ENCODE peak calls at places on chromosomes 16 and 17, in six cellular contexts. X is stomach, B is GM12878, N is breast epithelium, Z is endothelial cell of umbilical vein, J is transverse colon. U is an unnamed sample.

GRCh38 chr17:4480929-4481898 is 17.5 kb upstream of the SPNS2 start:
- DNase-seq in X (peak; percentile 78), B (no peak), N (no peak), Z (no peak), J (peak; percentile 81), U (no peak)

GRCh38 chr17:45896803-45897693 is 2.7 kb downstream of the MAPT start:
- DNase-seq in X (no peak), B (no peak), N (no peak), Z (no peak), J (no peak), U (no peak)

GRCh38 chr16:3080024-3080423 is 14.6 kb downstream of the IL32 start:
- DNase-seq in X (no peak), B (no peak), N (no peak), Z (no peak), J (no peak), U (no peak)

GRCh38 chr16:20918486-20919239 is 18.1 kb downstream of the LYRM1 start:
- DNase-seq in X (no peak), B (no peak), N (peak; percentile 35), Z (no peak), J (no peak), U (no peak)

GRCh38 chr16:48535369-48535787 is 74.6 kb downstream of the N4BP1 start:
- DNase-seq in X (no peak), B (no peak), N (no peak), Z (no peak), J (no peak), U (peak; percentile 74)

GRCh38 chr16:17273142-17273561 is 197.6 kb downstream of the XYLT1 start:
- DNase-seq in X (no peak), B (no peak), N (no peak), Z (no peak), J (no peak), U (no peak)

GRCh38 chr16:12092347-12092882 is 115.9 kb downstream of the SNX29 start:
- DNase-seq in X (no peak), B (no peak), N (no peak), Z (peak; percentile 47), J (no peak), U (no peak)

GRCh38 chr17:4003501-4004421 is 39.5 kb upstream of the ATP2A3 start:
- DNase-seq in X (peak; percentile 81), B (no peak), N (no peak), Z (no peak), J (peak; percentile 79), U (no peak)

GRCh38 chr17:34254651-34255380 is at the start of gene CCL2:
- DNase-seq in X (peak; percentile 33), B (no peak), N (peak; percentile 65), Z (peak; percentile 92), J (peak; percentile 50), U (no peak)

GRCh38 chr16:68281368-68282063 is 17.2 kb downstream of the SLC7A6 start:
- DNase-seq in X (no peak), B (no peak), N (no peak), Z (no peak), J (no peak), U (no peak)

GRCh38 chr17:79535728-79536025 is 75.2 kb downstream of the RBFOX3 start:
- DNase-seq in X (no peak), B (no peak), N (no peak), Z (no peak), J (no peak), U (no peak)

GRCh38 chr17:11823862-11824261 is 173.4 kb downstream of the ZNF18 start:
- DNase-seq in X (no peak), B (no peak), N (no peak), Z (no peak), J (no peak), U (no peak)

GRCh38 chr17:7323731-7324437 is 5.3 kb downstream of the NEURL4 start:
- DNase-seq in X (peak; percentile 67), B (no peak), N (no peak), Z (peak; percentile 32), J (peak; percentile 65), U (no peak)

GRCh38 chr17:19390951-19391350 is 4.0 kb upstream of the MFAP4 start:
- DNase-seq in X (no peak), B (no peak), N (no peak), Z (no peak), J (no peak), U (no peak)

GRCh38 chr17:42895185-42895555 is 5.4 kb upstream of the G6PC1 start:
- DNase-seq in X (peak; percentile 72), B (no peak), N (no peak), Z (peak; percentile 88), J (peak; percentile 52), U (no peak)

GRCh38 chr16:17082126-17082882 is 388.5 kb downstream of the XYLT1 start:
- DNase-seq in X (no peak), B (no peak), N (no peak), Z (no peak), J (no peak), U (no peak)

GRCh38 chr16:48099455-48099854 is 56.3 kb downstream of the ABCC12 start:
- DNase-seq in X (no peak), B (no peak), N (no peak), Z (no peak), J (no peak), U (no peak)

GRCh38 chr17:2137342-2138098 is 82.6 kb downstream of the HIC1 start:
- DNase-seq in X (no peak), B (peak; percentile 51), N (no peak), Z (no peak), J (peak; percentile 30), U (no peak)

GRCh38 chr16:83717814-83718213 is 90.0 kb upstream of the HSBP1 start:
- DNase-seq in X (no peak), B (no peak), N (no peak), Z (peak; percentile 36), J (no peak), U (no peak)

GRCh38 chr16:60763869-60764268 is 1272.4 kb downstream of the CDH8 start:
- DNase-seq in X (no peak), B (no peak), N (no peak), Z (no peak), J (no peak), U (no peak)

GRCh38 chr16:1979271-1980025 is 1.8 kb downstream of the NOXO1 start:
- DNase-seq in X (peak; percentile 93), B (no peak), N (no peak), Z (no peak), J (peak; percentile 92), U (no peak)

GRCh38 chr16:89374393-89374948 is 115.9 kb downstream of the ANKRD11 start:
- DNase-seq in X (no peak), B (no peak), N (no peak), Z (no peak), J (no peak), U (no peak)

DNA sequence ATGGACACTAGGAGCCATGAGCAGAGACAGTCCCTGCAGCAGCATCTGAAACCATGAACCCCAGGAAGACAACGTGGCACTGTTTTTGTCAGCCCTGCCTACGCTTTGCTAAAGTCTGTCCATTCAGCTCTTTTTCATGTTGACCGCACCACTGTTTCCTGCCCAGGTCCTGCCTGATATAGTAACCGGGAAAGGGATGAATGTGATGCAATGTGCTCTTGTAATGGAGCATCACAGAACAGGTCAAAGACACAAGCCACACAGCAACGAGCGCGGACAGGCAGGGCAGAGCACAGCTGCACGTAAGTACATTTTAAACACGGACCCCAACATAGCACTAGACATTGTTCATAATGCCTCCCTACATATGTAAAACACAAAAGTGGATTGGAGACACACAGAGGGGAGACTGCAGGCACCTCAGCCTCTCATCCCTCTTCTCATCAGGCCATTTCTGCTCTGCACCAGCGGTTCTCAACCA is 16.9 kb upstream of the TNFRSF13B start:
- DNase-seq in X (no peak), B (peak; percentile 82), N (no peak), Z (no peak), J (peak; percentile 36), U (no peak)
- H3K4me3 ChIP-seq in X (no peak overlapping the region), B (peak overlapping the region; percentile 62), N (no peak overlapping the region), Z (no peak overlapping the region), J (no peak overlapping the region), U (no peak overlapping the region)

GRCh38 chr17:74671031-74671771 is 41.5 kb downstream of the CD300LF start:
- DNase-seq in X (peak; percentile 64), B (no peak), N (peak; percentile 20), Z (peak; percentile 72), J (peak; percentile 62), U (no peak)
- TF ChIP-seq POLR2AphosphoS5 in X (no peak), B (no peak), N (no peak), Z (no peak), J (no peak), U (no peak)

GRCh38 chr17:75129576-75129975 is 2.0 kb downstream of the NT5C start:
- DNase-seq in X (no peak), B (no peak), N (no peak), Z (no peak), J (no peak), U (no peak)

GRCh38 chr17:75130059-75130631 is 1.4 kb downstream of the NT5C start:
- DNase-seq in X (no peak), B (no peak), N (no peak), Z (no peak), J (no peak), U (no peak)

GRCh38 chr17:75126954-75127353 is 4.6 kb downstream of the NT5C start:
- DNase-seq in X (no peak), B (no peak), N (no peak), Z (no peak), J (no peak), U (no peak)

GRCh38 chr17:75130632-75131277 is 787 bp downstream of the NT5C start:
- DNase-seq in X (peak; percentile 47), B (no peak), N (no peak), Z (peak; percentile 66), J (peak; percentile 62), U (no peak)

GRCh38 chr17:75128694-75129505 is 2.6 kb downstream of the NT5C start:
- DNase-seq in X (no peak), B (no peak), N (no peak), Z (no peak), J (no peak), U (no peak)
- TF ChIP-seq POLR2A in X (no peak), B (peak; percentile 65), N (no peak), Z (no peak), J (no peak), U (no peak)

GRCh38 chr17:35807371-35808144 is 1.7 kb upstream of the TAF15 start:
- DNase-seq in X (no peak), B (no peak), N (no peak), Z (peak; percentile 51), J (no peak), U (no peak)

GRCh38 chr17:35808962-35809854 is at the start of gene TAF15:
- DNase-seq in X (peak; percentile 96), B (peak; percentile 97), N (peak; percentile 96), Z (peak; percentile 98), J (peak; percentile 97), U (no peak)

GRCh38 chr17:35808240-35808961 is 883 bp upstream of the TAF15 start:
- DNase-seq in X (no peak), B (no peak), N (no peak), Z (no peak), J (no peak), U (no peak)

GRCh38 chr17:35811759-35812158 is 2.5 kb downstream of the TAF15 start:
- DNase-seq in X (no peak), B (no peak), N (no peak), Z (no peak), J (no peak), U (no peak)

DNA sequence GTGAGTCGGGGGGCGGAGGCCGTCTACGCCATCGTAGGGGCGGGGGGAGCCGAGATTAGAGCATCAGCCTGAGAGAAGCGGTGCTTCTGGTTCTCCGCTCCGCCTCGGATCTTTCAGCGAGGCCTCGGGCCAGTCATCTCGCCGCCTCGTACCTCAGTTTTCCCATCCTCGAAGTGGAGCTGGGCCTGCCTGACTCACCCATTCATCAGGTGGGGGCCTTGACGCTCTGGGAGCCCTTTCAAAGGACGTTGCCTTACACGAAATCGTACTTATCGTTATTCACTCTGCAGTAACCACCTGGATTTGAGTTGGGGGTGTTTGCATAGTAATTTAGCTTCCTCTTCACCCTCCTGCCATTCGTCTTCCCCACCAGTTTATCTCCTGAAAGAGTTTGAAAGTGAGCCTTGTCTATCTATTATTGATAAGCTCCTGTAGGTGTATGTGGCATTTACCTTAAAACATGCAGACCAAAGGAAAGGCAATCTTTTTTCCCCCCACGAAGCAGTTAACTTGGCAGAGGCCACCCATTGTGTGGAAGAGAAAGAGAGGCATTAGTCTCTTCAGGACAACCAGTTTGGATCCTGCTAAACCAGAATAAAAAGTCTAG is 674 bp downstream of the TAF15 start:
- DNase-seq in X (no peak), B (no peak), N (no peak), Z (peak; percentile 49), J (no peak), U (no peak)
- H3K4me3 ChIP-seq in X (peak overlapping the region; percentile 79), B (peak overlapping the region; percentile 80), N (peak overlapping the region; percentile 65), Z (peak overlapping the region; percentile 96), J (peak overlapping the region; percentile 69), U (peak overlapping the region; percentile 97)